ENCODE peak calls at places on chromosomes 7 and 10, in four cellular contexts. L is IMR-90, V is HCT116, X is breast epithelium. E is an unnamed sample.

GRCh38 chr10:29784175-29784773 is 149.5 kb upstream of the SVIL start:
- DNase-seq in L (peak), V (peak), X (peak), E (no peak)

GRCh38 chr10:6958723-6959122 is 378.6 kb upstream of the PRKCQ start:
- DNase-seq in L (no peak), V (no peak), X (no peak), E (no peak)

GRCh38 chr7:28378574-28379149 is 33.7 kb upstream of the CREB5 start:
- DNase-seq in L (peak), V (no peak), X (no peak), E (no peak)

GRCh38 chr7:39656415-39656814 is 33.0 kb downstream of the RALA start:
- DNase-seq in L (no peak), V (no peak), X (no peak), E (no peak)

GRCh38 chr7:139687980-139688632 is 89.7 kb downstream of the HIPK2 start:
- DNase-seq in L (peak), V (peak), X (no peak), E (no peak)

GRCh38 chr10:116765549-116766162 is 23.3 kb upstream of the HSPA12A start:
- DNase-seq in L (no peak), V (peak), X (no peak), E (no peak)

GRCh38 chr7:94741179-94741578 is 85.2 kb upstream of the SGCE start:
- DNase-seq in L (no peak), V (no peak), X (no peak), E (no peak)

GRCh38 chr7:76193881-76194280 is 7.8 kb upstream of the SRRM3 start:
- DNase-seq in L (no peak), V (no peak), X (no peak), E (no peak)

GRCh38 chr10:29345144-29345892 is 56.4 kb downstream of the LYZL1 start:
- DNase-seq in L (no peak), V (no peak), X (no peak), E (no peak)

GRCh38 chr10:30820282-30820991 is 190.9 kb upstream of the LYZL2 start:
- DNase-seq in L (peak), V (no peak), X (no peak), E (no peak)

GRCh38 chr7:44288811-44289340 is 36.5 kb downstream of the CAMK2B start:
- DNase-seq in L (no peak), V (no peak), X (no peak), E (peak)

GRCh38 chr10:12960431-12960898 is 41.0 kb downstream of the CCDC3 start:
- DNase-seq in L (peak), V (no peak), X (no peak), E (peak)

GRCh38 chr10:43225787-43226153 is 41.1 kb downstream of the RASGEF1A start:
- DNase-seq in L (no peak), V (no peak), X (peak), E (peak)

GRCh38 chr10:15231403-15231802 is 62.9 kb upstream of the NMT2 start:
- DNase-seq in L (no peak), V (no peak), X (no peak), E (no peak)

GRCh38 chr10:132280646-132281074 is 27.1 kb downstream of the STK32C start:
- DNase-seq in L (no peak), V (no peak), X (no peak), E (peak)

GRCh38 chr7:128076831-128077271 is 45.6 kb upstream of the LRRC4 start:
- DNase-seq in L (no peak), V (no peak), X (peak), E (peak)

GRCh38 chr10:129790710-129791446 is 173.2 kb downstream of the EBF3 start:
- DNase-seq in L (no peak), V (no peak), X (no peak), E (no peak)

GRCh38 chr10:106942035-106942662 is 222.4 kb downstream of the SORCS1 start:
- DNase-seq in L (no peak), V (no peak), X (no peak), E (no peak)

GRCh38 chr7:109967401-109967800 is 1123.5 kb upstream of the LRRN3 start:
- DNase-seq in L (no peak), V (no peak), X (no peak), E (no peak)

GRCh38 chr10:63260103-63260859 is 127.2 kb downstream of the NRBF2 start:
- DNase-seq in L (no peak), V (no peak), X (no peak), E (no peak)

GRCh38 chr10:101228682-101229274 is 485 bp downstream of the LBX1 start:
- DNase-seq in L (no peak), V (no peak), X (no peak), E (no peak)

GRCh38 chr7:29995652-29996051 is 6.1 kb upstream of the SCRN1 start:
- DNase-seq in L (peak), V (no peak), X (no peak), E (no peak)

GRCh38 chr7:115230882-115231508 is 309.1 kb downstream of the MDFIC start:
- DNase-seq in L (peak), V (peak), X (no peak), E (no peak)

GRCh38 chr10:123847686-123848432 is 43.7 kb downstream of the CPXM2 start:
- DNase-seq in L (no peak), V (no peak), X (no peak), E (no peak)

GRCh38 chr7:131513245-131514061 is 43.0 kb downstream of the PODXL start:
- DNase-seq in L (peak), V (peak), X (peak), E (peak)

GRCh38 chr7:151857412-151857811 is 19.5 kb downstream of the PRKAG2 start:
- DNase-seq in L (no peak), V (no peak), X (no peak), E (peak)

GRCh38 chr7:88689821-88690220 is 69.7 kb upstream of the ZNF804B start:
- DNase-seq in L (no peak), V (no peak), X (no peak), E (no peak)

GRCh38 chr7:105020926-105021325 is 6.9 kb downstream of the KMT2E start:
- DNase-seq in L (no peak), V (no peak), X (no peak), E (no peak)

GRCh38 chr10:30803901-30804322 is 174.4 kb upstream of the LYZL2 start:
- DNase-seq in L (peak), V (no peak), X (peak), E (no peak)

GRCh38 chr7:135493362-135493761 is 16.5 kb downstream of the CNOT4 start:
- DNase-seq in L (no peak), V (no peak), X (no peak), E (no peak)

GRCh38 chr7:47724335-47724982 is 142.5 kb upstream of the TNS3 start:
- DNase-seq in L (peak), V (no peak), X (no peak), E (no peak)

GRCh38 chr10:74137992-74138391 is 12.6 kb downstream of the AP3M1 start:
- DNase-seq in L (no peak), V (no peak), X (no peak), E (no peak)

GRCh38 chr7:46627038-46627315 is 705.9 kb upstream of the IGFBP3 start:
- DNase-seq in L (peak), V (no peak), X (no peak), E (no peak)

GRCh38 chr10:43056568-43057011 is 20.3 kb upstream of the RET start:
- DNase-seq in L (no peak), V (no peak), X (no peak), E (no peak)

GRCh38 chr7:130430841-130431713 is 9.7 kb downstream of the CEP41 start:
- DNase-seq in L (peak), V (no peak), X (no peak), E (no peak)

GRCh38 chr7:45890902-45891461 is 2.7 kb downstream of the IGFBP1 start:
- DNase-seq in L (peak), V (peak), X (no peak), E (no peak)

GRCh38 chr7:19708397-19709248 is at the start of gene POLR1F:
- DNase-seq in L (peak), V (peak), X (peak), E (peak)
- TF ChIP-seq POLR2A in L (peak), V (peak), X (peak), E (peak)

GRCh38 chr10:109977382-109977806 is 30.4 kb upstream of the ADD3 start:
- DNase-seq in L (no peak), V (no peak), X (no peak), E (peak)
- TF ChIP-seq POLR2A in L (no peak), V (no peak), X (no peak), E (no peak)

GRCh38 chr10:110509560-110509959 is 11.9 kb downstream of the DUSP5 start:
- DNase-seq in L (no peak), V (no peak), X (no peak), E (no peak)

GRCh38 chr10:110510086-110510485 is 12.4 kb downstream of the DUSP5 start:
- DNase-seq in L (no peak), V (no peak), X (no peak), E (no peak)

GRCh38 chr10:110507303-110507702 is 9.6 kb downstream of the DUSP5 start:
- DNase-seq in L (no peak), V (no peak), X (no peak), E (no peak)

GRCh38 chr10:110508806-110509544 is 11.3 kb downstream of the DUSP5 start:
- DNase-seq in L (no peak), V (no peak), X (no peak), E (no peak)

DNA sequence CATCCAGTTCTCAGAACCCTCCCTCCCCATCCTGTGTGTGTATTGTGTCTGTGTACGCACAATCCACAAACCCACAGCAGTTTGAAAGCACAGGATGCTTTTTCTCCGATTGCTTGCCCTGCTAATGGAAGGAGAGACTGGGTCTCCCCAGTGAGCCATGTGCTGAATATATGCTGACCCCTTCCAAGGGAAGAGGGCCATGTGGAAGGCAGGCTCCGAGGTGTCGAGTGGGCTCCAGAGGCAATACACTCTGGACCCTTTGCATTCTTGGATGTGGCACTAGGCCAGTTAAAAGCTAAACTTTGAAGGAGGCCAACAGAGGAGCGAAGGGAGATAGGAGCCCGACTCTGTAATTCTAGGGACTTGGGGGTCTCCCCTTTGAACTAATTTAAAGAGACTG is 10.7 kb downstream of the DUSP5 start:
- DNase-seq in L (no peak), V (no peak), X (no peak), E (no peak)
- TF ChIP-seq POLR2A in L (peak), V (no peak), X (no peak), E (no peak)

GRCh38 chr10:32349199-32349585 is 2.2 kb upstream of the EPC1 start:
- DNase-seq in L (no peak), V (no peak), X (no peak), E (no peak)

GRCh38 chr10:32346134-32346550 is 816 bp downstream of the EPC1 start:
- DNase-seq in L (peak), V (peak), X (peak), E (peak)

GRCh38 chr10:32346551-32347362 is at the start of gene EPC1:
- DNase-seq in L (peak), V (peak), X (peak), E (peak)

GRCh38 chr10:32348297-32349198 is 1.6 kb upstream of the EPC1 start:
- DNase-seq in L (no peak), V (no peak), X (no peak), E (no peak)

GRCh38 chr10:32347363-32347735 is 391 bp upstream of the EPC1 start:
- DNase-seq in L (no peak), V (peak), X (no peak), E (no peak)
- TF ChIP-seq POLR2A in L (no peak), V (no peak), X (no peak), E (no peak)

GRCh38 chr10:71319800-71320392 is 837 bp downstream of the SLC29A3 start:
- DNase-seq in L (no peak), V (no peak), X (no peak), E (no peak)

GRCh38 chr10:71320592-71320991 is 1.5 kb downstream of the SLC29A3 start:
- DNase-seq in L (no peak), V (no peak), X (no peak), E (no peak)

GRCh38 chr10:71316786-71317160 is 2.3 kb upstream of the SLC29A3 start:
- DNase-seq in L (no peak), V (no peak), X (no peak), E (no peak)

GRCh38 chr10:71321386-71321785 is 2.3 kb downstream of the SLC29A3 start:
- DNase-seq in L (no peak), V (no peak), X (no peak), E (no peak)

GRCh38 chr10:71319042-71319799 is at the start of gene SLC29A3:
- DNase-seq in L (peak), V (peak), X (peak), E (peak)
- TF ChIP-seq POLR2A in L (no peak), V (peak), X (peak), E (peak)

GRCh38 chr10:48656928-48657327 is 27.7 kb upstream of the WDFY4 start:
- DNase-seq in L (no peak), V (no peak), X (no peak), E (no peak)

GRCh38 chr10:48653944-48654698 is 30.6 kb upstream of the WDFY4 start:
- DNase-seq in L (no peak), V (no peak), X (no peak), E (no peak)

GRCh38 chr10:48655426-48656240 is 29.0 kb upstream of the WDFY4 start:
- DNase-seq in L (peak), V (no peak), X (peak), E (peak)

GRCh38 chr10:48658243-48658888 is 26.3 kb upstream of the WDFY4 start:
- DNase-seq in L (peak), V (peak), X (peak), E (peak)

GRCh38 chr10:48656241-48656921 is 28.3 kb upstream of the WDFY4 start:
- DNase-seq in L (peak), V (peak), X (peak), E (peak)
- TF ChIP-seq POLR2A in L (no peak), V (no peak), X (no peak), E (no peak)

DNA sequence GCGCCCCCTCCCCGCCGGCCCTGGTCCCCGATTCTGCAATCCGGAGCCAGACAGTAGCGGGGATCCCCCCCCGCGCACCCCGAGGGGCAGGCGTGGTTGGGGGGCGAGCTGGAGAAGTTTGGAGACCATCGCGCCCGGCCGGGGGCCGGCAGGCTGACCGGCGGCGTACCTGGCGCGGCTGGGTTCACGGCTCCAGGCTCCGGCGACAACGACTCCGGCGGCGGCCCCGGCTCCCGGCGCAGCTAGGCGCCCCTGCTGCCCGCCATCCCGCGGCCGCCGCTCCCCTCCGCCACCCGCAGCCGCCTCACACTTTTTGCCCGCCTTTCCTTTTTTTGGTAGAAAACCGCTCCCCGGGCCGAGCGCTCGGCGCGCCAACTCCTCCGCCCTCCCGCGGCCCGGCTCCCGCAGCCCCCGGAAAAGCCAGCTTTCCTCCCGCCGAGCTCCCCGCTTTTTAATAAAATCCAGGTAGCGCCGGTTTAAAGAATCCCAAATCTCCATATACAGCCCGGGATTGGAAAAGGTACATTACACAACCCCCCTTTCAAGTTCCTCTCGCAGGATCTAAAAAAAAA is at the start of gene TNRC18:
- DNase-seq in L (no peak), V (no peak), X (peak), E (peak)
- TF ChIP-seq POLR2A in L (no peak), V (no peak), X (peak), E (peak)

E was measured in right lobe of liver.